ENCODE peak calls at places on chromosomes 1 and 21, in four cellular contexts. S, J, R and F are unnamed samples.

GRCh38 chr21:45887788-45888187 is 93.8 kb upstream of the COL6A1 start:
- DNase-seq in R (no peak), J (no peak), S (peak; percentile 68), F (no peak)

GRCh38 chr1:231487910-231488309 is 40.6 kb upstream of the TSNAX start:
- DNase-seq in R (no peak), S (no peak), J (no peak), F (no peak)

GRCh38 chr1:7589080-7589735 is 181.9 kb upstream of the VAMP3 start:
- DNase-seq in S (no peak), R (no peak), J (no peak), F (no peak)

GRCh38 chr1:67361646-67362045 is 54.0 kb downstream of the IL12RB2 start:
- DNase-seq in S (no peak), R (no peak), J (no peak), F (no peak)

GRCh38 chr1:39692152-39693064 is 1.2 kb upstream of the HPCAL4 start:
- DNase-seq in R (no peak), S (no peak), J (no peak), F (no peak)

GRCh38 chr1:232059726-232060360 is 433.3 kb downstream of the DISC1 start:
- DNase-seq in R (no peak), S (no peak), J (no peak), F (no peak)

GRCh38 chr1:208475951-208476824 is 232.0 kb upstream of the PLXNA2 start:
- DNase-seq in J (no peak), R (no peak), S (peak; percentile 47), F (no peak)

GRCh38 chr1:58664881-58665280 is 35.0 kb downstream of the MYSM1 start:
- DNase-seq in S (no peak), J (peak; percentile 11), R (peak; percentile 57), F (no peak)

GRCh38 chr1:162913345-162913744 is 52.4 kb upstream of the CCDC190 start:
- DNase-seq in R (no peak), J (no peak), S (no peak), F (peak; percentile 99)

GRCh38 chr1:184096005-184096404 is 44.5 kb downstream of the TSEN15 start:
- DNase-seq in J (no peak), R (no peak), S (no peak), F (no peak)

GRCh38 chr21:38861989-38862683 is 56.4 kb downstream of the ETS2 start:
- DNase-seq in S (no peak), R (no peak), J (no peak), F (no peak)

GRCh38 chr1:107122241-107122640 is 18.6 kb upstream of the NTNG1 start:
- DNase-seq in R (no peak), S (no peak), J (no peak), F (no peak)

GRCh38 chr1:158999301-159000069 is 10.2 kb upstream of the IFI16 start:
- DNase-seq in J (peak; percentile 99), R (peak; percentile 93), S (peak; percentile 91), F (peak; percentile 77)

GRCh38 chr1:12230549-12231275 is 882 bp downstream of the VPS13D start:
- DNase-seq in S (peak; percentile 56), R (peak; percentile 18), J (peak; percentile 15), F (no peak)

GRCh38 chr1:42944207-42944928 is 14.3 kb downstream of the SLC2A1 start:
- DNase-seq in R (no peak), S (peak; percentile 70), J (no peak), F (no peak)

GRCh38 chr1:232110281-232111090 is 483.9 kb downstream of the DISC1 start:
- DNase-seq in J (no peak), R (no peak), S (no peak), F (no peak)

GRCh38 chr1:117268926-117269378 is 58.2 kb upstream of the VTCN1 start:
- DNase-seq in R (no peak), S (no peak), J (no peak), F (peak; percentile 35)

GRCh38 chr1:151868404-151868980 is 15.0 kb upstream of the THEM5 start:
- DNase-seq in J (no peak), S (no peak), R (peak; percentile 34), F (no peak)

GRCh38 chr21:37219766-37220432 is 47.2 kb downstream of the VPS26C start:
- DNase-seq in R (no peak), S (no peak), J (no peak), F (peak; percentile 13)

GRCh38 chr21:37223804-37224345 is 43.3 kb downstream of the VPS26C start:
- DNase-seq in J (no peak), S (no peak), R (no peak), F (no peak)

GRCh38 chr21:37224861-37225260 is 42.3 kb downstream of the VPS26C start:
- DNase-seq in R (no peak), J (no peak), S (no peak), F (no peak)

GRCh38 chr21:37220981-37221664 is 46.0 kb downstream of the VPS26C start:
- DNase-seq in J (peak; percentile 87), R (peak; percentile 94), S (peak; percentile 95), F (peak; percentile 83)

DNA sequence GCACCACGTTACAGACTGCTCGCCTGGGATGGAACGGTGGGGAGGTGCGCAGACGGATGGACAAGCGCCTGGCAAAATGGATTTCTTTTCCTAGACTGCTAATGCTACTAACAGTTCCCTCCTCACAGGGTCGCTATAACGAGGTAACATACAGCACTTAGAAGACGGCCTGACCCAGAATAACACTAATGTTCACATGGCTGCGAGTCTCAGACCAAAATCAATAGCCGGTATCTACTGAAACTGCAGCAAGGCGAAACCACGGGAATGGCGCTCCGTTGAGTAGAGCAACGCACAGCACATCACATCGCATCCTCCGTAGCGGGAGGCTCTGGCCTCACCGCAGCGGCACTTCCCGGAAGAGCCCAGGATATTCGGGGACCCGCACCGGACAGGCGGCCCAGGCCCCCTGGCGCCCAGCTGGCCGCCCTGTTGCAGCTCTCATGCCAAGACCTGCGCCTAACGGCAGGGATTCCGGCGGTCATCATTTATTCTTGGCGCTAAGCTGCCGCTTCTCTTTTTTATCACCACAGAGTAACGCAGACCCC is 46.6 kb downstream of the VPS26C start:
- DNase-seq in S (no peak), R (peak; percentile 55), J (peak; percentile 57), F (peak; percentile 19)
- TF ChIP-seq CTCF in S (no peak), R (peak; percentile 15), J (peak; percentile 22), F (peak; percentile 19)

GRCh38 chr1:3611170-3612019 is at the start of gene MEGF6:
- DNase-seq in S (peak; percentile 53), J (no peak), R (no peak), F (no peak)

GRCh38 chr1:3609016-3609768 is 2.1 kb downstream of the MEGF6 start:
- DNase-seq in S (no peak), J (no peak), R (no peak), F (no peak)

GRCh38 chr1:3610823-3611169 is 512 bp downstream of the MEGF6 start:
- DNase-seq in R (no peak), S (no peak), J (no peak), F (no peak)

GRCh38 chr1:3609769-3610157 is 1.5 kb downstream of the MEGF6 start:
- DNase-seq in R (no peak), J (no peak), S (no peak), F (no peak)

GRCh38 chr1:3610165-3610822 is 1.0 kb downstream of the MEGF6 start:
- DNase-seq in J (no peak), R (peak; percentile 19), S (no peak), F (no peak)
- H3K4me3 ChIP-seq in J (no peak overlapping the region), R (no peak overlapping the region), S (peak overlapping the region; percentile 50), F (no peak overlapping the region)

DNA sequence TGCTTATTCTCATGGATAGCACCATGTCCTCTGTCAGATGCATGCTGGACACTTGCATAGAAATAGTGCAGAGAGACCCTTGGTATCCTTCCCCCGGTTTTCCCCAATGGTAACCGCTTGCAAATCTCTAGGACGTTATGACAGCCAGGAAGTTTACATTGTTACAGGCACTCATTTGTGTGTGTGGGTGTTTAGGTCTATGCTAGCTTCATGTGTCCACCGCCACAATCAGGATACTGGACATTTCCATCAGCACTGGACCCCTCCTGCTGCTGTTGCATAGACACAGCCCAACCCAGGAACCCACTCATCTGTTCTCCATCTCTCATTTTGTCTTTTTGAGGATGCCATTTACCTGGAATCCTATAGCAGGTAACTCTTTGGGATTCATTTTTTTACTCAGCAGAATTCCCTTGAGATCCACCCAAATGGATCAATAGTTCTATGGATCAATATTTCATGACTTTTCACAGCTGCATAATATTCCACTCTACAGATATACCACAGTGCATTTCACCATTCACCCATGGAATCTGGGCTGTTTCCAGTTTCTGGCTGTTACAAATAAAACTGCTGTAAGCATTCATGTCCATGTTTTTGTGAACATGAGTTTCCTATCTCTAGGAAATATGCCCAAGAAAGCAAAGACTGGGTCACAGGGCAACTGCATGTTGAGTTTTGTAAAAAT is 6.6 kb upstream of the WNT9A start:
- DNase-seq in R (no peak), J (no peak), S (no peak), F (no peak)
- TF ChIP-seq CTCF in R (no peak), J (no peak), S (no peak), F (no peak)

GRCh38 chr1:180295999-180296398 is 65.9 kb downstream of the LHX4 start:
- DNase-seq in R (no peak), S (no peak), J (no peak), F (no peak)

GRCh38 chr1:180299486-180300246 is 69.6 kb downstream of the LHX4 start:
- DNase-seq in J (no peak), R (no peak), S (no peak), F (no peak)

DNA sequence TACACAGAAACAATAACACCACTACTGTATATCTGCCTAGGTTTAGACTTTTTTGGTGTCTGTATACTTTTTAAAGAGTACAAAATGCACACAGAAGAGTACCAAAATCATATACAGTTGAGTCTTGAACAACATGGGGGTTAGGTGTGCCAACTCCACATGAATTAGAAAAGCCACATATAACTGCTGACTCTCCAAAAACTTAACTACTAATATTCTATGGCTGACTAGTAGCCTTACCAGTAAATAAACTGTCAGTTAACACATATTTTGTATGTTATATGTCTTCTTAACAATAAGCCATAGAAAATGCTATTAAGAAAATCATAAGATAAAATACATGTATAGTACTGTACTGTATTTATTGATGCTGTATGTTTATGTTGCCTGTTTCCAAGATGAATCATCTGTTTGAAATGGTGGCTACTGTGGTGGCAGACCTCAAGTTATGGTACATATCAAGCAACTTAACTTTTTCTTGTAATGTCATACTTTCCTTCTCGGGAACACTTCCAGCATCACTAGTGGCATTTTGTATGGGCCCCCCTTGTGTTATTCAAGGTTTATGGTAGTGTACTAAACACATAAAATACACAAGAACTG is 71.2 kb downstream of the LHX4 start:
- DNase-seq in S (no peak), R (peak; percentile 45), J (peak; percentile 22), F (peak; percentile 20)
- H3K4me3 ChIP-seq in S (no peak overlapping the region), R (no peak overlapping the region), J (no peak overlapping the region), F (no peak overlapping the region)